ENCODE peak calls at places on chromosomes 5 and 9, in four cellular contexts. H, O, I and N are unnamed samples.
A peak's percentile ranks its signal among the peaks of the same experiment; 100 is the strongest.

GRCh38 chr9:4667681-4668080 is 1.4 kb upstream of the SPATA6L start:
- DNase-seq in O (no peak), I (no peak), H (no peak), N (no peak)

GRCh38 chr9:133286523-133286922 is 11.5 kb upstream of the ABO start:
- DNase-seq in O (no peak), I (no peak), H (peak; percentile 40), N (peak; percentile 5)

GRCh38 chr9:83431470-83432060 is 106.6 kb downstream of the FRMD3 start:
- DNase-seq in H (peak; percentile 6), I (no peak), O (no peak), N (no peak)

GRCh38 chr9:133359420-133360175 is 3.2 kb downstream of the SURF2 start:
- DNase-seq in I (no peak), O (no peak), H (no peak), N (peak; percentile 35)

GRCh38 chr5:111135946-111136345 is 43.8 kb downstream of the WDR36 start:
- DNase-seq in H (peak; percentile 60), I (no peak), O (no peak), N (peak; percentile 29)

GRCh38 chr5:35244171-35244570 is 13.9 kb upstream of the PRLR start:
- DNase-seq in I (no peak), H (no peak), O (no peak), N (no peak)

GRCh38 chr9:112029921-112030444 is 133.4 kb downstream of the UGCG start:
- DNase-seq in H (peak; percentile 63), I (peak; percentile 30), O (no peak), N (peak; percentile 61)

GRCh38 chr5:67146981-67147380 is 49.6 kb downstream of the CD180 start:
- DNase-seq in O (no peak), H (no peak), I (no peak), N (no peak)

GRCh38 chr5:160649304-160649703 is 202.7 kb downstream of the ATP10B start:
- DNase-seq in I (peak; percentile 2), O (no peak), H (no peak), N (no peak)

GRCh38 chr5:83947763-83948162 is 227.1 kb upstream of the HAPLN1 start:
- DNase-seq in I (no peak), O (no peak), H (no peak), N (no peak)

GRCh38 chr9:127538849-127539258 is 73.2 kb upstream of the STXBP1 start:
- DNase-seq in I (no peak), O (no peak), H (peak; percentile 86), N (peak; percentile 51)

GRCh38 chr9:104287255-104287872 is 193.3 kb downstream of the SMC2 start:
- DNase-seq in I (no peak), O (no peak), H (no peak), N (no peak)

GRCh38 chr5:128629162-128629561 is 91.1 kb upstream of the FBN2 start:
- DNase-seq in I (no peak), H (no peak), O (no peak), N (peak; percentile 13)